ENCODE peak calls at places on chromosomes 11 and 22, in seven cellular contexts. One of them, this sample, is unnamed.
A peak's percentile ranks its signal among the peaks of the same experiment; 100 is the strongest.

GRCh38 chr11:44484211-44484610 is 81.3 kb upstream of the CD82 start:
- DNase-seq in MM.1S: no peak
- DNase-seq in ovary: no peak
- DNase-seq in lower lobe of right lung: no peak
- DNase-seq in PC-9: peak; percentile 4
- DNase-seq in adrenal gland: peak; percentile 26
- DNase-seq in mammary epithelial cell: peak; percentile 8
- DNase-seq in this sample: no peak

GRCh38 chr11:119995730-119996491 is 142.0 kb downstream of the TRIM29 start:
- DNase-seq in MM.1S: no peak
- DNase-seq in ovary: no peak
- DNase-seq in lower lobe of right lung: no peak
- DNase-seq in PC-9: no peak
- DNase-seq in adrenal gland: no peak
- DNase-seq in mammary epithelial cell: peak; percentile 29
- DNase-seq in this sample: no peak

GRCh38 chr11:29962243-29962642 is 54.6 kb downstream of the KCNA4 start:
- DNase-seq in MM.1S: peak; percentile 26
- DNase-seq in ovary: no peak
- DNase-seq in lower lobe of right lung: no peak
- DNase-seq in PC-9: no peak
- DNase-seq in adrenal gland: no peak
- DNase-seq in mammary epithelial cell: peak; percentile 1
- DNase-seq in this sample: no peak

GRCh38 chr11:34044664-34045485 is 6.7 kb upstream of the CAPRIN1 start:
- DNase-seq in MM.1S: peak; percentile 36
- DNase-seq in ovary: no peak
- DNase-seq in lower lobe of right lung: peak; percentile 52
- DNase-seq in PC-9: peak; percentile 86
- DNase-seq in adrenal gland: no peak
- DNase-seq in mammary epithelial cell: peak; percentile 90
- DNase-seq in this sample: peak; percentile 24

GRCh38 chr11:69075421-69076128 is 26.8 kb downstream of the TPCN2 start:
- DNase-seq in MM.1S: no peak
- DNase-seq in ovary: peak; percentile 96
- DNase-seq in lower lobe of right lung: no peak
- DNase-seq in PC-9: peak; percentile 82
- DNase-seq in adrenal gland: no peak
- DNase-seq in mammary epithelial cell: peak; percentile 99
- DNase-seq in this sample: peak; percentile 93

GRCh38 chr22:48494968-48495750 is 1332.5 kb downstream of the BRD1 start:
- DNase-seq in MM.1S: no peak
- DNase-seq in ovary: peak; percentile 19
- DNase-seq in lower lobe of right lung: peak; percentile 32
- DNase-seq in PC-9: no peak
- DNase-seq in adrenal gland: no peak
- DNase-seq in mammary epithelial cell: no peak
- DNase-seq in this sample: peak; percentile 54

GRCh38 chr11:6705905-6706535 is 22.9 kb upstream of the MRPL17 start:
- DNase-seq in MM.1S: peak; percentile 45
- DNase-seq in ovary: no peak
- DNase-seq in lower lobe of right lung: no peak
- DNase-seq in PC-9: peak; percentile 15
- DNase-seq in adrenal gland: peak; percentile 77
- DNase-seq in mammary epithelial cell: peak; percentile 21
- DNase-seq in this sample: peak; percentile 61

GRCh38 chr11:35223429-35223828 is 84.5 kb downstream of the CD44 start:
- DNase-seq in MM.1S: no peak
- DNase-seq in ovary: no peak
- DNase-seq in lower lobe of right lung: no peak
- DNase-seq in PC-9: no peak
- DNase-seq in adrenal gland: no peak
- DNase-seq in mammary epithelial cell: no peak
- DNase-seq in this sample: no peak

GRCh38 chr11:134349109-134349801 is 17.5 kb downstream of the GLB1L2 start:
- DNase-seq in MM.1S: no peak
- DNase-seq in ovary: no peak
- DNase-seq in lower lobe of right lung: no peak
- DNase-seq in PC-9: no peak
- DNase-seq in adrenal gland: no peak
- DNase-seq in mammary epithelial cell: no peak
- DNase-seq in this sample: no peak

GRCh38 chr11:35549787-35550186 is 24.4 kb upstream of the PAMR1 start:
- DNase-seq in MM.1S: no peak
- DNase-seq in ovary: no peak
- DNase-seq in lower lobe of right lung: peak; percentile 51
- DNase-seq in PC-9: peak; percentile 69
- DNase-seq in adrenal gland: no peak
- DNase-seq in mammary epithelial cell: peak; percentile 91
- DNase-seq in this sample: no peak

DNA sequence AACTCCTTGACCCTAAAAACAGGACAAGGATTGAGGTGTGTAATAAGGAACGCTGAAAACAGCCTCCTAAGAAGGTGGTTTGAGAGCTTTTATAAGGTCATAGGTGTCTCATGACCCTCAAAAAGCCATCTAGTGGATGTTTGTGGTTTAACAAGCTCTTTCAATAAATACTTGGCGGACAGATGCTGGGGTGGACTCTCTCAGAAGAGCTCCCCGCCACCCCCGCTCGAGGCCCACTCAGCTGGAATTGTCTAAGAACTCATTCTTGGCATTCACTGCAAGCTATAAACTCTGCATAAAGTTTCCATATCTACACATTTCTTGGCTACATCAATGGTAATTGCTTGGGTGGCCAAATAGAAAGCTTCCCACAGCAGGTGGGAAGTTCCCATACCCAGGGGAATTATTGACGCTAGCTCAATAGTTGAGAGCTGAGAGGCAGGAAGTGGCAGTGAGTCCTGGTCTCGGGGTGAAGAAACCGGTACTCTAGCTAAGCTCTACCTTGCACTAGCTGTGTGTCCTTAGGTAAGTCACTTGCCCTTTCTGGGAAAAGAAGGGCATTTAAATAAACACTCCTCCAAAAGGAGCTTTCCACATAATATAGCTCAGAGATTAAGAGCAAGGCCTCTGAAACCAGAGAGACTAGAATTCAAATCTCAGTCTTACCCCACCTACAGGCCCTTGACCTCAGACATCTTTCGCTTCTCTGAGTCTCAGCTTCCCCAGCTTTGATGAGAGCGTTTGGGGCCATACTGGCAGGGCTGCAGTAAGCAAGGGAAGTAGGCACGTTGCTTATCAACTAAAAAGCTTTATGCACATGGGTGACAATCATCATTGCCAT is 6.4 kb downstream of the MS4A15 start:
- DNase-seq in MM.1S: peak; percentile 23
- DNase-seq in ovary: no peak
- DNase-seq in lower lobe of right lung: no peak
- DNase-seq in PC-9: no peak
- DNase-seq in adrenal gland: no peak
- DNase-seq in mammary epithelial cell: no peak
- DNase-seq in this sample: peak; percentile 11
- H3K4me3 ChIP-seq in MM.1S: no peak overlapping the region
- H3K4me3 ChIP-seq in ovary: no peak overlapping the region
- H3K4me3 ChIP-seq in lower lobe of right lung: peak overlapping the region; percentile 15
- H3K4me3 ChIP-seq in PC-9: no peak overlapping the region
- H3K4me3 ChIP-seq in adrenal gland: no peak overlapping the region
- H3K4me3 ChIP-seq in mammary epithelial cell: no peak overlapping the region
- H3K4me3 ChIP-seq in this sample: no peak overlapping the region

DNA sequence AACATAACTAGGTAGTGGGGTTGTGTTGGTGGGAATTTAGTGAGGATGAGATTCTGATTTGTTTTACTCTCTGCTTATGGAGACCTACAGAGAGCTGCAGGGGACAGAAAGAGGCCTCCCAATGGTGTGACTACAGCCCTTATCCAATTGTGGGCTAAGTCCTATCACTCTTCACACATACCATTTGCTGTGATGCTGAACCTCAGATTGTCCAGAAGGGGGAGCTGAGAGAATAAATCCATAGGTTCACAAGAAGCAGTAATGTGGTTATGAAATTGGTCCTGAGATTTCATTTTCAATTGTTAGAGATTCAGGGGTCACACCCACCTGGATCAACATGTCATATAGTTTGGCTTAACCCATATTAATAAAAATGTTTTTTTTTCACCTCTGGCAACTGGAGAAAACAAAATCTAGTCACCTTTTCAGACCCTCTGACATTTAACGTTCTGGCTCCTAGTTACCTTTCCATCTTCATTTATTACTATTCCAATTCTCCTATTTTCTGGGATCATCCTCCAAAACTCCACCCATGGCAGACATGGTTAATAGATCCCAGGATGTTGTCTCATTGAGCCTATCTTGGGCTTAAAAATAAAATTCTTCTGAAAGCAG is 53.3 kb upstream of the PTPN5 start:
- DNase-seq in MM.1S: peak; percentile 58
- DNase-seq in ovary: no peak
- DNase-seq in lower lobe of right lung: no peak
- DNase-seq in PC-9: no peak
- DNase-seq in adrenal gland: no peak
- DNase-seq in mammary epithelial cell: peak; percentile 27
- DNase-seq in this sample: no peak
- TF ChIP-seq CTCF in MM.1S: peak; percentile 74
- TF ChIP-seq CTCF in ovary: no peak
- TF ChIP-seq CTCF in lower lobe of right lung: peak; percentile 56
- TF ChIP-seq CTCF in PC-9: peak; percentile 81
- TF ChIP-seq CTCF in adrenal gland: peak; percentile 28
- TF ChIP-seq CTCF in mammary epithelial cell: peak; percentile 82
- TF ChIP-seq CTCF in this sample: no peak

DNA sequence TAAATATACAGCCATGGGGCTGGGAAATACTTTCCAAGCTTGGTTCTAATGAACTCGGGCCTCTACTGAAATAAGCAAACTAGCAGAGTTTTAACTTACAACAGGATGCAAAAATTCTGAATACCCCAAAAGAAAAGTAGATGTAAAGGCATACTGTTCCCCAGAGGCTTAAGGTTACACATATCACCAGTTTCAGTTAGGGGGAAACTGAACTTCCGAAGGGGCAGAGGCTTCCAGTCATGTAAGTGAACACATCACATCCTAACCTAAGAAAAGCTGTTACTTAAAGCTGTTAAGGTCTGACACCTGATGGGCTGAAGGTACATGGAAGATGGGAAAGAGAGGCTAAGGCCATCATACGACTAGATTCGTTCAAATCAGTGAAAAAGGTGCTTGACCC is 2.3 kb downstream of the GAB2 start:
- DNase-seq in MM.1S: no peak
- DNase-seq in ovary: no peak
- DNase-seq in lower lobe of right lung: no peak
- DNase-seq in PC-9: no peak
- DNase-seq in adrenal gland: no peak
- DNase-seq in mammary epithelial cell: no peak
- DNase-seq in this sample: no peak
- H3K4me1 ChIP-seq in MM.1S: peaks cover 4% of the 10 kb centered on the region
- H3K4me1 ChIP-seq in ovary: peaks cover 12% of the 10 kb centered on the region
- H3K4me1 ChIP-seq in lower lobe of right lung: peaks cover 41% of the 10 kb centered on the region
- H3K4me1 ChIP-seq in PC-9: peaks cover 26% of the 10 kb centered on the region
- H3K4me1 ChIP-seq in adrenal gland: peaks cover 43% of the 10 kb centered on the region
- H3K4me1 ChIP-seq in mammary epithelial cell: peaks cover 4% of the 10 kb centered on the region
- H3K4me1 ChIP-seq in this sample: peaks cover 45% of the 10 kb centered on the region

DNA sequence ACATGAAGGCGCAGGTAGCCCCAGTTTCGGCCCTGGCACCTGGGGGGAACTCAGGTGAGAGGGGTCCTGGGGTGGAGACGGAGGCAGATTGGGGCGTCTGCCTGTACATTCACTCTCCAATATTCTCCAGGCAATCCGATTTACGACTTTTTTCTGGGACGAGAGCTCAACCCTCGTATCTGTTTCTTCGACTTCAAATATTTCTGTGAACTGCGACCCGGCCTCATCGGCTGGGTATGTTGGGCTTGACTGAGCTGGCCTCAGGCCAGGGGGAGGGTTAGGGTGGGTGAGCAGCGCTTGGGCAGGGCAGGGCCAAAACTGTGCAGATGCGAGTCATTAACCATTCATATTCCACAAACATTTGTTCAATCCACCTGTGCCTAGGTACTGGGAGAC is 1.7 kb downstream of the TM7SF2 start:
- DNase-seq in MM.1S: no peak
- DNase-seq in ovary: peak; percentile 70
- DNase-seq in lower lobe of right lung: no peak
- DNase-seq in PC-9: peak; percentile 19
- DNase-seq in adrenal gland: peak; percentile 73
- DNase-seq in mammary epithelial cell: no peak
- DNase-seq in this sample: no peak
- H3K4me3 ChIP-seq in MM.1S: peak overlapping the region; percentile 57
- H3K4me3 ChIP-seq in ovary: peak overlapping the region; percentile 51
- H3K4me3 ChIP-seq in lower lobe of right lung: peak overlapping the region; percentile 60
- H3K4me3 ChIP-seq in PC-9: peak overlapping the region; percentile 78
- H3K4me3 ChIP-seq in adrenal gland: no peak overlapping the region
- H3K4me3 ChIP-seq in mammary epithelial cell: no peak overlapping the region
- H3K4me3 ChIP-seq in this sample: no peak overlapping the region

DNA sequence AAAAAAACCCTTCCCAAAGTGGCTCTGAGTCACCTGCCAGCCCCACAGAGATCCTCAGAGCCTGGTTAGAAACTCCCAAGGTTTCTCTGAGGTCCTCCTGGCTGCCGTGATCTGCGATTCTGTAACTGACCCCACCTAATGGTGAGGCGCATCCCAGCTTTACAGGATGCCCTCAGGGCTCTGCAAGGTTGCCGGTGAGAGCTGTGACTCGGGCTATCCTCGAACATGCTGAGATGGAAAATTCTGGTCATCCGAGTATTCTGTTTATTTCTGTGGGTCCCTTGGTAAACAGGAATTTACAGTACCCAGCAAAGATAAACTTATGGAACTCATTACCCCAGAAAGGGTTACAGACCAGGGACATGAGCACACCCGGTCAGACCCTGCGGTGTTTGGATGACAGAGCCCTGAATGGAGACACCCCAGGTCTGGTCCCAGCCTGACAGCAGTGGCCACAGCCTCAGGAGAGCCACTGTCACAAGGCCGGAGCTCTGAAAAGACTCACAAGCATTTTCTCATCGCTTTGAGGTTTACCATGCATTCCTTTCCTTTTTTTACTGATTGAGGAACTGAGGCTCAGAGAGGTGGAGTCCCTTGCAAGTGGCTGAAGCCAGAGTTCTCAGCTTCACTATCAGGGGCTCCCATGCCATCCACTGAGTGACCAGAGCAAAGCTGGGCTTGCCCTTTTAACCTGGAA is 22.2 kb downstream of the LIF start:
- DNase-seq in MM.1S: peak; percentile 39
- DNase-seq in ovary: no peak
- DNase-seq in lower lobe of right lung: no peak
- DNase-seq in PC-9: peak; percentile 71
- DNase-seq in adrenal gland: no peak
- DNase-seq in mammary epithelial cell: peak; percentile 93
- DNase-seq in this sample: no peak
- TF ChIP-seq CTCF in MM.1S: no peak
- TF ChIP-seq CTCF in ovary: no peak
- TF ChIP-seq CTCF in lower lobe of right lung: no peak
- TF ChIP-seq CTCF in PC-9: no peak
- TF ChIP-seq CTCF in adrenal gland: no peak
- TF ChIP-seq CTCF in mammary epithelial cell: peak; percentile 24
- TF ChIP-seq CTCF in this sample: no peak

This sample was measured in tibial artery.